ENCODE peak calls at places on chromosomes 12 and 14, in ten cellular contexts. One of them, this sample, is unnamed.
A peak's percentile ranks its signal among the peaks of the same experiment; 100 is the strongest.

GRCh38 chr12:98533723-98534251 is 18.4 kb downstream of the TMPO start:
- DNase-seq in transverse colon: no peak
- DNase-seq in Peyer's patch: peak; percentile 55
- DNase-seq in breast epithelium: no peak
- DNase-seq in testis: no peak
- DNase-seq in heart left ventricle: no peak
- DNase-seq in IMR-90: peak; percentile 36
- DNase-seq in ovary: no peak
- DNase-seq in esophagus squamous epithelium: no peak
- DNase-seq in stomach: no peak
- DNase-seq in this sample: no peak

GRCh38 chr12:51980051-51980808 is 26.5 kb upstream of the TAMALIN start:
- DNase-seq in transverse colon: peak; percentile 72
- DNase-seq in Peyer's patch: peak; percentile 87
- DNase-seq in breast epithelium: peak; percentile 67
- DNase-seq in testis: peak; percentile 73
- DNase-seq in heart left ventricle: peak; percentile 76
- DNase-seq in IMR-90: peak; percentile 63
- DNase-seq in ovary: peak; percentile 69
- DNase-seq in esophagus squamous epithelium: no peak
- DNase-seq in stomach: peak; percentile 82
- DNase-seq in this sample: peak; percentile 69

GRCh38 chr14:77730976-77731497 is 23.1 kb downstream of the SLIRP start:
- DNase-seq in transverse colon: no peak
- DNase-seq in Peyer's patch: no peak
- DNase-seq in breast epithelium: no peak
- DNase-seq in testis: no peak
- DNase-seq in heart left ventricle: no peak
- DNase-seq in IMR-90: peak; percentile 33
- DNase-seq in ovary: no peak
- DNase-seq in esophagus squamous epithelium: no peak
- DNase-seq in stomach: no peak
- DNase-seq in this sample: no peak

GRCh38 chr12:58566599-58566998 is 353.7 kb downstream of the LRIG3 start:
- DNase-seq in transverse colon: no peak
- DNase-seq in Peyer's patch: no peak
- DNase-seq in breast epithelium: no peak
- DNase-seq in testis: no peak
- DNase-seq in heart left ventricle: no peak
- DNase-seq in IMR-90: peak; percentile 98
- DNase-seq in ovary: no peak
- DNase-seq in esophagus squamous epithelium: no peak
- DNase-seq in stomach: no peak
- DNase-seq in this sample: no peak

GRCh38 chr12:113228394-113229028 is 7.2 kb downstream of the TPCN1 start:
- DNase-seq in transverse colon: no peak
- DNase-seq in Peyer's patch: no peak
- DNase-seq in breast epithelium: no peak
- DNase-seq in testis: no peak
- DNase-seq in heart left ventricle: no peak
- DNase-seq in IMR-90: no peak
- DNase-seq in ovary: no peak
- DNase-seq in esophagus squamous epithelium: no peak
- DNase-seq in stomach: no peak
- DNase-seq in this sample: no peak

GRCh38 chr14:82676403-82676802 is 1142.8 kb upstream of the SEL1L start:
- DNase-seq in transverse colon: no peak
- DNase-seq in Peyer's patch: no peak
- DNase-seq in breast epithelium: no peak
- DNase-seq in testis: no peak
- DNase-seq in heart left ventricle: no peak
- DNase-seq in IMR-90: no peak
- DNase-seq in ovary: no peak
- DNase-seq in esophagus squamous epithelium: no peak
- DNase-seq in stomach: no peak
- DNase-seq in this sample: no peak

GRCh38 chr12:96466939-96467751 is 22.2 kb upstream of the CFAP54 start:
- DNase-seq in transverse colon: no peak
- DNase-seq in Peyer's patch: no peak
- DNase-seq in breast epithelium: no peak
- DNase-seq in testis: no peak
- DNase-seq in heart left ventricle: no peak
- DNase-seq in IMR-90: peak; percentile 71
- DNase-seq in ovary: no peak
- DNase-seq in esophagus squamous epithelium: no peak
- DNase-seq in stomach: no peak
- DNase-seq in this sample: no peak

GRCh38 chr12:131591714-131592709 is 118.9 kb upstream of the SFSWAP start:
- DNase-seq in transverse colon: no peak
- DNase-seq in Peyer's patch: no peak
- DNase-seq in breast epithelium: no peak
- DNase-seq in testis: peak; percentile 78
- DNase-seq in heart left ventricle: no peak
- DNase-seq in IMR-90: no peak
- DNase-seq in ovary: no peak
- DNase-seq in esophagus squamous epithelium: no peak
- DNase-seq in stomach: no peak
- DNase-seq in this sample: no peak

GRCh38 chr12:61757831-61758505 is 502.2 kb upstream of the USP15 start:
- DNase-seq in transverse colon: no peak
- DNase-seq in Peyer's patch: no peak
- DNase-seq in breast epithelium: no peak
- DNase-seq in testis: no peak
- DNase-seq in heart left ventricle: no peak
- DNase-seq in IMR-90: no peak
- DNase-seq in ovary: no peak
- DNase-seq in esophagus squamous epithelium: no peak
- DNase-seq in stomach: no peak
- DNase-seq in this sample: no peak

GRCh38 chr14:61625171-61625570 is 70.1 kb upstream of the HIF1A start:
- DNase-seq in transverse colon: no peak
- DNase-seq in Peyer's patch: no peak
- DNase-seq in breast epithelium: no peak
- DNase-seq in testis: no peak
- DNase-seq in heart left ventricle: no peak
- DNase-seq in IMR-90: peak; percentile 52
- DNase-seq in ovary: no peak
- DNase-seq in esophagus squamous epithelium: no peak
- DNase-seq in stomach: no peak
- DNase-seq in this sample: no peak

GRCh38 chr12:55720894-55721444 is 776 bp downstream of the RDH5 start:
- DNase-seq in transverse colon: peak; percentile 77
- DNase-seq in Peyer's patch: peak; percentile 81
- DNase-seq in breast epithelium: no peak
- DNase-seq in testis: peak; percentile 75
- DNase-seq in heart left ventricle: peak; percentile 78
- DNase-seq in IMR-90: peak; percentile 91
- DNase-seq in ovary: peak; percentile 58
- DNase-seq in esophagus squamous epithelium: no peak
- DNase-seq in stomach: peak; percentile 85
- DNase-seq in this sample: peak; percentile 63
- TF ChIP-seq POLR2A in transverse colon: no peak
- TF ChIP-seq POLR2A in Peyer's patch: no peak
- TF ChIP-seq POLR2A in breast epithelium: no peak
- TF ChIP-seq POLR2A in testis: no peak
- TF ChIP-seq POLR2A in heart left ventricle: no peak
- TF ChIP-seq POLR2A in IMR-90: no peak
- TF ChIP-seq POLR2A in ovary: no peak
- TF ChIP-seq POLR2A in esophagus squamous epithelium: no peak
- TF ChIP-seq POLR2A in stomach: no peak
- TF ChIP-seq POLR2A in this sample: no peak

GRCh38 chr12:122310636-122311035 is 44.3 kb upstream of the VPS33A start:
- DNase-seq in transverse colon: no peak
- DNase-seq in Peyer's patch: no peak
- DNase-seq in breast epithelium: no peak
- DNase-seq in testis: no peak
- DNase-seq in heart left ventricle: no peak
- DNase-seq in IMR-90: no peak
- DNase-seq in ovary: no peak
- DNase-seq in esophagus squamous epithelium: no peak
- DNase-seq in stomach: no peak
- DNase-seq in this sample: no peak

GRCh38 chr12:122309564-122310121 is 43.3 kb upstream of the VPS33A start:
- DNase-seq in transverse colon: no peak
- DNase-seq in Peyer's patch: no peak
- DNase-seq in breast epithelium: no peak
- DNase-seq in testis: no peak
- DNase-seq in heart left ventricle: no peak
- DNase-seq in IMR-90: peak; percentile 31
- DNase-seq in ovary: no peak
- DNase-seq in esophagus squamous epithelium: no peak
- DNase-seq in stomach: no peak
- DNase-seq in this sample: no peak

GRCh38 chr12:122308811-122309210 is 42.5 kb upstream of the VPS33A start:
- DNase-seq in transverse colon: no peak
- DNase-seq in Peyer's patch: no peak
- DNase-seq in breast epithelium: no peak
- DNase-seq in testis: no peak
- DNase-seq in heart left ventricle: no peak
- DNase-seq in IMR-90: peak; percentile 67
- DNase-seq in ovary: no peak
- DNase-seq in esophagus squamous epithelium: no peak
- DNase-seq in stomach: no peak
- DNase-seq in this sample: no peak

GRCh38 chr12:122318607-122319311 is 52.5 kb upstream of the VPS33A start:
- DNase-seq in transverse colon: no peak
- DNase-seq in Peyer's patch: no peak
- DNase-seq in breast epithelium: no peak
- DNase-seq in testis: no peak
- DNase-seq in heart left ventricle: no peak
- DNase-seq in IMR-90: peak; percentile 91
- DNase-seq in ovary: no peak
- DNase-seq in esophagus squamous epithelium: no peak
- DNase-seq in stomach: no peak
- DNase-seq in this sample: no peak

GRCh38 chr12:122312926-122313325 is 46.6 kb upstream of the VPS33A start:
- DNase-seq in transverse colon: no peak
- DNase-seq in Peyer's patch: no peak
- DNase-seq in breast epithelium: no peak
- DNase-seq in testis: no peak
- DNase-seq in heart left ventricle: no peak
- DNase-seq in IMR-90: no peak
- DNase-seq in ovary: no peak
- DNase-seq in esophagus squamous epithelium: no peak
- DNase-seq in stomach: no peak
- DNase-seq in this sample: no peak
- H3K36me3 ChIP-seq in transverse colon: no peaks in the 10 kb centered on the region
- H3K36me3 ChIP-seq in Peyer's patch: no peaks in the 10 kb centered on the region
- H3K36me3 ChIP-seq in breast epithelium: no peaks in the 10 kb centered on the region
- H3K36me3 ChIP-seq in testis: no peaks in the 10 kb centered on the region
- H3K36me3 ChIP-seq in heart left ventricle: no peaks in the 10 kb centered on the region
- H3K36me3 ChIP-seq in IMR-90: peaks cover 30% of the 10 kb centered on the region
- H3K36me3 ChIP-seq in ovary: no peaks in the 10 kb centered on the region
- H3K36me3 ChIP-seq in esophagus squamous epithelium: peaks cover 5% of the 10 kb centered on the region
- H3K36me3 ChIP-seq in stomach: peaks cover 98% of the 10 kb centered on the region
- H3K36me3 ChIP-seq in this sample: no peaks in the 10 kb centered on the region

GRCh38 chr14:78790262-78790661 is 620.1 kb downstream of the NRXN3 start:
- DNase-seq in transverse colon: no peak
- DNase-seq in Peyer's patch: no peak
- DNase-seq in breast epithelium: no peak
- DNase-seq in testis: no peak
- DNase-seq in heart left ventricle: no peak
- DNase-seq in IMR-90: no peak
- DNase-seq in ovary: no peak
- DNase-seq in esophagus squamous epithelium: no peak
- DNase-seq in stomach: no peak
- DNase-seq in this sample: no peak
- TF ChIP-seq CTCF in transverse colon: no peak
- TF ChIP-seq CTCF in Peyer's patch: no peak
- TF ChIP-seq CTCF in breast epithelium: no peak
- TF ChIP-seq CTCF in testis: no peak
- TF ChIP-seq CTCF in heart left ventricle: no peak
- TF ChIP-seq CTCF in IMR-90: no peak
- TF ChIP-seq CTCF in ovary: no peak
- TF ChIP-seq CTCF in esophagus squamous epithelium: no peak
- TF ChIP-seq CTCF in stomach: no peak
- TF ChIP-seq CTCF in this sample: no peak

GRCh38 chr12:7937867-7938506 is 2.0 kb upstream of the SLC2A3 start:
- DNase-seq in transverse colon: no peak
- DNase-seq in Peyer's patch: no peak
- DNase-seq in breast epithelium: no peak
- DNase-seq in testis: no peak
- DNase-seq in heart left ventricle: no peak
- DNase-seq in IMR-90: no peak
- DNase-seq in ovary: no peak
- DNase-seq in esophagus squamous epithelium: no peak
- DNase-seq in stomach: no peak
- DNase-seq in this sample: no peak

GRCh38 chr12:7934153-7934552 is 1.8 kb downstream of the SLC2A3 start:
- DNase-seq in transverse colon: no peak
- DNase-seq in Peyer's patch: no peak
- DNase-seq in breast epithelium: no peak
- DNase-seq in testis: no peak
- DNase-seq in heart left ventricle: no peak
- DNase-seq in IMR-90: no peak
- DNase-seq in ovary: no peak
- DNase-seq in esophagus squamous epithelium: no peak
- DNase-seq in stomach: no peak
- DNase-seq in this sample: no peak

GRCh38 chr12:7934560-7935463 is 1.2 kb downstream of the SLC2A3 start:
- DNase-seq in transverse colon: no peak
- DNase-seq in Peyer's patch: peak; percentile 56
- DNase-seq in breast epithelium: no peak
- DNase-seq in testis: no peak
- DNase-seq in heart left ventricle: no peak
- DNase-seq in IMR-90: no peak
- DNase-seq in ovary: no peak
- DNase-seq in esophagus squamous epithelium: no peak
- DNase-seq in stomach: no peak
- DNase-seq in this sample: no peak

GRCh38 chr12:7935464-7935772 is 569 bp downstream of the SLC2A3 start:
- DNase-seq in transverse colon: no peak
- DNase-seq in Peyer's patch: no peak
- DNase-seq in breast epithelium: no peak
- DNase-seq in testis: no peak
- DNase-seq in heart left ventricle: no peak
- DNase-seq in IMR-90: no peak
- DNase-seq in ovary: no peak
- DNase-seq in esophagus squamous epithelium: no peak
- DNase-seq in stomach: no peak
- DNase-seq in this sample: no peak

DNA sequence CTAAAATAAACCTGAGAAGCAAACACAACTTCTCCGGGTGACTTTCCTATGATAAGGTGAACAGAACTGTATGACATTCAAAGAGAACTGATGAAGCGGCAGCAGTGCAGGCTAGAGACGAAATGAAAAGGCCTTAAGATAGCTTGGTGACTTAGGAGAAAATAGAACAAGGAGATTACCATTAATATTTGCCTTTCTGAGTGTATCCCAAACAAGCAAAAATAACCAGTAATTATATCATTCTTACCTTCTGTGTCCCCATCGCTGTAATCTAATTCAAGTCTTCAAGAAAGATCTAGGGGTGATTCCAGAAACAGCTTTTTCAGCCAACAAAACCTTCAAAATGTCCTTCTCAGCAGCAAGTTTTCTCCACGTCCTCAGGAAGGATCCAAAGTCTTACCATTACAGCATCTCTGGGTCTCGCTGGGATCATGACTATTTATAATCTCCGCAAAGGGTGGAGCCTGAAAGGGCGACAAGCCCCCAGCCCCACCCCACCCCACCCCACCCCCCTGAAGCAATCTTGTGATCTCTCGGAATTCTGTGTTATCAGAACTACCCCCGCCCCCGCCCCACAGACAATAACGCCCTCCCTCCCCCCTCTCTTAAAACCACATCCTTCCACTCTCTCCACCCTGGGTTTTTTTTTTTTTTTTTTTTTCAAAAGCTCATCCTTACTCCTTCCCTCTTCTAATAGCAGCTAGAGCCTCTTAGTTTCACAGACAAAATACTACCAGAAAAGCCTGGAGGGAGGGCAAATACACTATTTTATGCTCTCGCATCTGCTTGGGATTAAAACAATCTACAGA is at the start of gene SLC2A3:
- DNase-seq in transverse colon: peak; percentile 53
- DNase-seq in Peyer's patch: peak; percentile 75
- DNase-seq in breast epithelium: no peak
- DNase-seq in testis: peak; percentile 51
- DNase-seq in heart left ventricle: no peak
- DNase-seq in IMR-90: peak; percentile 92
- DNase-seq in ovary: peak; percentile 68
- DNase-seq in esophagus squamous epithelium: peak; percentile 45
- DNase-seq in stomach: peak; percentile 32
- DNase-seq in this sample: peak; percentile 73
- TF ChIP-seq POLR2A in transverse colon: peak; percentile 80
- TF ChIP-seq POLR2A in Peyer's patch: peak; percentile 55
- TF ChIP-seq POLR2A in breast epithelium: peak; percentile 83
- TF ChIP-seq POLR2A in testis: no peak
- TF ChIP-seq POLR2A in heart left ventricle: peak; percentile 61
- TF ChIP-seq POLR2A in IMR-90: peak; percentile 100
- TF ChIP-seq POLR2A in ovary: peak; percentile 65
- TF ChIP-seq POLR2A in esophagus squamous epithelium: peak; percentile 80
- TF ChIP-seq POLR2A in stomach: no peak
- TF ChIP-seq POLR2A in this sample: peak; percentile 76